ENCODE peak calls at places on chromosomes 1 and 21, in nine cellular contexts. One of them, this sample, is unnamed.

GRCh38 chr1:12549460-12550349 is 68.3 kb downstream of the DHRS3 start:
- DNase-seq in left colon: peak; percentile 72
- DNase-seq in aorta: peak; percentile 90
- DNase-seq in neuronal stem cell: peak; percentile 35
- DNase-seq in A549: peak; percentile 80
- DNase-seq in EL: peak; percentile 87
- DNase-seq in astrocyte of the cerebellum: peak; percentile 96
- DNase-seq in fibroblast of mammary gland: peak; percentile 90
- DNase-seq in NCI-H446 treated with DMSO at 0.1 percent for 48 hours: no peak
- DNase-seq in this sample: peak; percentile 81

GRCh38 chr1:227901239-227901905 is 46.4 kb downstream of the WNT9A start:
- DNase-seq in neuronal stem cell: no peak
- DNase-seq in fibroblast of mammary gland: no peak
- DNase-seq in astrocyte of the cerebellum: no peak
- DNase-seq in NCI-H446 treated with DMSO at 0.1 percent for 48 hours: no peak
- DNase-seq in aorta: peak; percentile 59
- DNase-seq in EL: no peak
- DNase-seq in left colon: no peak
- DNase-seq in A549: no peak
- DNase-seq in this sample: no peak

GRCh38 chr1:213166868-213167267 is 115.8 kb downstream of the RPS6KC1 start:
- DNase-seq in fibroblast of mammary gland: no peak
- DNase-seq in NCI-H446 treated with DMSO at 0.1 percent for 48 hours: peak; percentile 37
- DNase-seq in left colon: no peak
- DNase-seq in EL: no peak
- DNase-seq in aorta: no peak
- DNase-seq in astrocyte of the cerebellum: no peak
- DNase-seq in neuronal stem cell: no peak
- DNase-seq in A549: no peak
- DNase-seq in this sample: no peak

GRCh38 chr21:17612565-17613241 is at the start of gene BTG3:
- DNase-seq in astrocyte of the cerebellum: peak; percentile 40
- DNase-seq in fibroblast of mammary gland: peak; percentile 68
- DNase-seq in A549: peak; percentile 35
- DNase-seq in left colon: peak; percentile 75
- DNase-seq in NCI-H446 treated with DMSO at 0.1 percent for 48 hours: peak; percentile 65
- DNase-seq in aorta: peak; percentile 94
- DNase-seq in neuronal stem cell: peak; percentile 76
- DNase-seq in EL: peak; percentile 81
- DNase-seq in this sample: peak; percentile 83

GRCh38 chr1:192524223-192524622 is 51.4 kb upstream of the RGS1 start:
- DNase-seq in NCI-H446 treated with DMSO at 0.1 percent for 48 hours: no peak
- DNase-seq in A549: no peak
- DNase-seq in fibroblast of mammary gland: no peak
- DNase-seq in left colon: no peak
- DNase-seq in EL: peak; percentile 17
- DNase-seq in aorta: no peak
- DNase-seq in neuronal stem cell: no peak
- DNase-seq in astrocyte of the cerebellum: no peak
- DNase-seq in this sample: no peak

GRCh38 chr1:15028117-15028516 is 125.4 kb upstream of the TMEM51 start:
- DNase-seq in aorta: peak; percentile 89
- DNase-seq in neuronal stem cell: peak; percentile 39
- DNase-seq in NCI-H446 treated with DMSO at 0.1 percent for 48 hours: no peak
- DNase-seq in fibroblast of mammary gland: peak; percentile 75
- DNase-seq in left colon: no peak
- DNase-seq in EL: peak; percentile 79
- DNase-seq in astrocyte of the cerebellum: peak; percentile 96
- DNase-seq in A549: no peak
- DNase-seq in this sample: peak; percentile 26

GRCh38 chr1:59123081-59123675 is 173.7 kb upstream of the FGGY start:
- DNase-seq in fibroblast of mammary gland: no peak
- DNase-seq in left colon: no peak
- DNase-seq in EL: peak; percentile 73
- DNase-seq in A549: no peak
- DNase-seq in aorta: no peak
- DNase-seq in neuronal stem cell: no peak
- DNase-seq in NCI-H446 treated with DMSO at 0.1 percent for 48 hours: no peak
- DNase-seq in astrocyte of the cerebellum: no peak
- DNase-seq in this sample: no peak

GRCh38 chr1:8731162-8731561 is 86.3 kb downstream of the RERE start:
- DNase-seq in left colon: no peak
- DNase-seq in A549: no peak
- DNase-seq in fibroblast of mammary gland: no peak
- DNase-seq in EL: no peak
- DNase-seq in neuronal stem cell: no peak
- DNase-seq in aorta: no peak
- DNase-seq in NCI-H446 treated with DMSO at 0.1 percent for 48 hours: no peak
- DNase-seq in astrocyte of the cerebellum: no peak
- DNase-seq in this sample: no peak

GRCh38 chr1:203794764-203795381 is 550 bp upstream of the ZBED6 start:
- DNase-seq in left colon: no peak
- DNase-seq in fibroblast of mammary gland: no peak
- DNase-seq in A549: no peak
- DNase-seq in aorta: no peak
- DNase-seq in neuronal stem cell: no peak
- DNase-seq in EL: no peak
- DNase-seq in NCI-H446 treated with DMSO at 0.1 percent for 48 hours: no peak
- DNase-seq in astrocyte of the cerebellum: no peak
- DNase-seq in this sample: no peak

GRCh38 chr1:111505641-111506119 is 2.2 kb upstream of the ADORA3 start:
- DNase-seq in astrocyte of the cerebellum: no peak
- DNase-seq in A549: no peak
- DNase-seq in aorta: no peak
- DNase-seq in fibroblast of mammary gland: no peak
- DNase-seq in left colon: peak; percentile 44
- DNase-seq in neuronal stem cell: no peak
- DNase-seq in NCI-H446 treated with DMSO at 0.1 percent for 48 hours: no peak
- DNase-seq in EL: no peak
- DNase-seq in this sample: no peak

GRCh38 chr1:38962113-38962512 is 20.5 kb upstream of the RHBDL2 start:
- DNase-seq in EL: peak; percentile 84
- DNase-seq in NCI-H446 treated with DMSO at 0.1 percent for 48 hours: no peak
- DNase-seq in A549: no peak
- DNase-seq in neuronal stem cell: no peak
- DNase-seq in left colon: no peak
- DNase-seq in fibroblast of mammary gland: peak; percentile 86
- DNase-seq in aorta: no peak
- DNase-seq in astrocyte of the cerebellum: no peak
- DNase-seq in this sample: no peak

GRCh38 chr1:9352364-9353140 is 59.9 kb downstream of the SPSB1 start:
- DNase-seq in neuronal stem cell: no peak
- DNase-seq in fibroblast of mammary gland: no peak
- DNase-seq in NCI-H446 treated with DMSO at 0.1 percent for 48 hours: no peak
- DNase-seq in aorta: no peak
- DNase-seq in astrocyte of the cerebellum: no peak
- DNase-seq in A549: no peak
- DNase-seq in left colon: no peak
- DNase-seq in EL: no peak
- DNase-seq in this sample: no peak

This sample was measured in mucosa of gallbladder.